ENCODE peak calls at places on chromosomes 12 and 14, in six cellular contexts. L, C, N, R, Q and P are unnamed samples.

GRCh38 chr12:114636723-114637480 is 47.1 kb downstream of the TBX3 start:
- DNase-seq in L (no peak), C (peak; percentile 67), N (peak; percentile 31), R (peak; percentile 36), Q (no peak), P (no peak)

GRCh38 chr12:130966443-130967030 is 12.8 kb downstream of the ADGRD1 start:
- DNase-seq in L (no peak), C (no peak), N (no peak), R (no peak), Q (no peak), P (no peak)

GRCh38 chr14:87049886-87050820 is 942.8 kb downstream of the GALC start:
- DNase-seq in L (no peak), C (peak; percentile 63), N (peak; percentile 12), R (peak; percentile 60), Q (peak; percentile 16), P (no peak)

GRCh38 chr14:60249321-60250251 is 565 bp downstream of the PPM1A start:
- DNase-seq in L (peak; percentile 86), C (peak; percentile 89), N (peak; percentile 91), R (peak; percentile 88), Q (peak; percentile 29), P (peak; percentile 25)

GRCh38 chr12:54033106-54033979 is 493 bp downstream of the HOXC5 start:
- DNase-seq in L (peak; percentile 64), C (peak; percentile 63), N (no peak), R (peak; percentile 64), Q (no peak), P (no peak)

GRCh38 chr12:48446372-48446771 is 26.0 kb upstream of the ANP32D start:
- DNase-seq in L (no peak), C (no peak), N (no peak), R (no peak), Q (no peak), P (no peak)

GRCh38 chr12:10753066-10753465 is 29.9 kb upstream of the YBX3 start:
- DNase-seq in L (no peak), C (peak; percentile 46), N (no peak), R (peak; percentile 56), Q (peak; percentile 36), P (no peak)

GRCh38 chr12:62598846-62599245 is 132.2 kb downstream of the MON2 start:
- DNase-seq in L (no peak), C (no peak), N (no peak), R (peak; percentile 63), Q (no peak), P (no peak)

GRCh38 chr14:100691395-100692025 is 35.2 kb upstream of the DLK1 start:
- DNase-seq in L (peak; percentile 93), C (no peak), N (no peak), R (no peak), Q (no peak), P (peak; percentile 32)

GRCh38 chr14:22158560-22158959 is 430.5 kb downstream of the DAD1 start:
- DNase-seq in L (no peak), C (no peak), N (no peak), R (no peak), Q (no peak), P (no peak)

GRCh38 chr12:48966177-48966890 is 5.2 kb downstream of the WNT10B start:
- DNase-seq in L (no peak), C (no peak), N (no peak), R (no peak), Q (no peak), P (no peak)

GRCh38 chr14:59969319-59969718 is 49.4 kb downstream of the LRRC9 start:
- DNase-seq in L (no peak), C (no peak), N (no peak), R (peak; percentile 98), Q (peak; percentile 54), P (no peak)